ENCODE peak calls at places on chromosomes 6 and 20, in nine cellular contexts. One of them, this sample, is unnamed.

GRCh38 chr6:83086751-83087150 is 19.3 kb downstream of the DOP1A start:
- DNase-seq in heart left ventricle: no peak
- DNase-seq in omental fat pad: no peak
- DNase-seq in NCI-H774: no peak
- DNase-seq in tibial nerve: no peak
- DNase-seq in sigmoid colon: no peak
- DNase-seq in activated CD8-positive, alpha-beta memory T cell treated with anti-CD3 and anti-CD28 coated beads for 4 hours: no peak
- DNase-seq in iris pigment epithelial cell: no peak
- DNase-seq in H9: no peak
- DNase-seq in this sample: no peak

GRCh38 chr6:38477680-38478260 is 162.0 kb downstream of the BTBD9 start:
- DNase-seq in omental fat pad: no peak
- DNase-seq in tibial nerve: no peak
- DNase-seq in activated CD8-positive, alpha-beta memory T cell treated with anti-CD3 and anti-CD28 coated beads for 4 hours: no peak
- DNase-seq in H9: peak
- DNase-seq in heart left ventricle: no peak
- DNase-seq in sigmoid colon: no peak
- DNase-seq in NCI-H774: no peak
- DNase-seq in iris pigment epithelial cell: no peak
- DNase-seq in this sample: no peak

GRCh38 chr6:47484616-47485015 is 7.0 kb downstream of the CD2AP start:
- DNase-seq in tibial nerve: no peak
- DNase-seq in activated CD8-positive, alpha-beta memory T cell treated with anti-CD3 and anti-CD28 coated beads for 4 hours: no peak
- DNase-seq in heart left ventricle: no peak
- DNase-seq in H9: no peak
- DNase-seq in NCI-H774: no peak
- DNase-seq in sigmoid colon: no peak
- DNase-seq in iris pigment epithelial cell: peak
- DNase-seq in omental fat pad: no peak
- DNase-seq in this sample: no peak

GRCh38 chr6:111610548-111611172 is 5.0 kb upstream of the TRAF3IP2 start:
- DNase-seq in sigmoid colon: no peak
- DNase-seq in heart left ventricle: no peak
- DNase-seq in NCI-H774: no peak
- DNase-seq in activated CD8-positive, alpha-beta memory T cell treated with anti-CD3 and anti-CD28 coated beads for 4 hours: no peak
- DNase-seq in omental fat pad: no peak
- DNase-seq in tibial nerve: no peak
- DNase-seq in H9: no peak
- DNase-seq in iris pigment epithelial cell: no peak
- DNase-seq in this sample: no peak

GRCh38 chr20:51497542-51498467 is 44.7 kb downstream of the NFATC2 start:
- DNase-seq in sigmoid colon: no peak
- DNase-seq in NCI-H774: no peak
- DNase-seq in activated CD8-positive, alpha-beta memory T cell treated with anti-CD3 and anti-CD28 coated beads for 4 hours: no peak
- DNase-seq in H9: no peak
- DNase-seq in omental fat pad: no peak
- DNase-seq in heart left ventricle: peak
- DNase-seq in tibial nerve: peak
- DNase-seq in iris pigment epithelial cell: no peak
- DNase-seq in this sample: no peak

GRCh38 chr6:37502703-37503485 is 3.2 kb upstream of the CCDC167 start:
- DNase-seq in H9: no peak
- DNase-seq in heart left ventricle: no peak
- DNase-seq in NCI-H774: peak
- DNase-seq in activated CD8-positive, alpha-beta memory T cell treated with anti-CD3 and anti-CD28 coated beads for 4 hours: no peak
- DNase-seq in omental fat pad: no peak
- DNase-seq in tibial nerve: no peak
- DNase-seq in iris pigment epithelial cell: no peak
- DNase-seq in sigmoid colon: no peak
- DNase-seq in this sample: no peak

GRCh38 chr6:150878347-150879213 is 13.1 kb downstream of the MTHFD1L start:
- DNase-seq in activated CD8-positive, alpha-beta memory T cell treated with anti-CD3 and anti-CD28 coated beads for 4 hours: no peak
- DNase-seq in sigmoid colon: no peak
- DNase-seq in omental fat pad: no peak
- DNase-seq in heart left ventricle: no peak
- DNase-seq in iris pigment epithelial cell: no peak
- DNase-seq in NCI-H774: no peak
- DNase-seq in H9: peak
- DNase-seq in tibial nerve: no peak
- DNase-seq in this sample: no peak

GRCh38 chr20:10428008-10428407 is 6.0 kb downstream of the MKKS start:
- DNase-seq in NCI-H774: no peak
- DNase-seq in iris pigment epithelial cell: no peak
- DNase-seq in omental fat pad: no peak
- DNase-seq in activated CD8-positive, alpha-beta memory T cell treated with anti-CD3 and anti-CD28 coated beads for 4 hours: no peak
- DNase-seq in H9: no peak
- DNase-seq in sigmoid colon: no peak
- DNase-seq in tibial nerve: no peak
- DNase-seq in heart left ventricle: no peak
- DNase-seq in this sample: no peak

GRCh38 chr6:90120327-90120726 is 176.3 kb downstream of the BACH2 start:
- DNase-seq in activated CD8-positive, alpha-beta memory T cell treated with anti-CD3 and anti-CD28 coated beads for 4 hours: no peak
- DNase-seq in tibial nerve: no peak
- DNase-seq in sigmoid colon: no peak
- DNase-seq in NCI-H774: no peak
- DNase-seq in heart left ventricle: no peak
- DNase-seq in iris pigment epithelial cell: no peak
- DNase-seq in H9: no peak
- DNase-seq in omental fat pad: no peak
- DNase-seq in this sample: no peak

GRCh38 chr6:44630125-44631028 is 242.9 kb downstream of the CDC5L start:
- DNase-seq in heart left ventricle: no peak
- DNase-seq in tibial nerve: no peak
- DNase-seq in H9: peak
- DNase-seq in sigmoid colon: no peak
- DNase-seq in omental fat pad: no peak
- DNase-seq in activated CD8-positive, alpha-beta memory T cell treated with anti-CD3 and anti-CD28 coated beads for 4 hours: no peak
- DNase-seq in NCI-H774: peak
- DNase-seq in iris pigment epithelial cell: peak
- DNase-seq in this sample: no peak

GRCh38 chr6:44177691-44178423 is 19.2 kb downstream of the CAPN11 start:
- DNase-seq in H9: no peak
- DNase-seq in heart left ventricle: peak
- DNase-seq in NCI-H774: no peak
- DNase-seq in sigmoid colon: peak
- DNase-seq in omental fat pad: no peak
- DNase-seq in iris pigment epithelial cell: peak
- DNase-seq in activated CD8-positive, alpha-beta memory T cell treated with anti-CD3 and anti-CD28 coated beads for 4 hours: no peak
- DNase-seq in tibial nerve: peak
- DNase-seq in this sample: no peak

GRCh38 chr6:92762414-92763374 is 656.7 kb downstream of the EPHA7 start:
- DNase-seq in tibial nerve: no peak
- DNase-seq in iris pigment epithelial cell: no peak
- DNase-seq in omental fat pad: no peak
- DNase-seq in heart left ventricle: no peak
- DNase-seq in NCI-H774: no peak
- DNase-seq in sigmoid colon: no peak
- DNase-seq in activated CD8-positive, alpha-beta memory T cell treated with anti-CD3 and anti-CD28 coated beads for 4 hours: no peak
- DNase-seq in H9: no peak
- DNase-seq in this sample: no peak

GRCh38 chr20:56637576-56637975 is 8.5 kb downstream of the TFAP2C start:
- DNase-seq in tibial nerve: no peak
- DNase-seq in iris pigment epithelial cell: no peak
- DNase-seq in omental fat pad: no peak
- DNase-seq in activated CD8-positive, alpha-beta memory T cell treated with anti-CD3 and anti-CD28 coated beads for 4 hours: no peak
- DNase-seq in NCI-H774: no peak
- DNase-seq in H9: no peak
- DNase-seq in heart left ventricle: no peak
- DNase-seq in sigmoid colon: no peak
- DNase-seq in this sample: no peak

GRCh38 chr6:135624402-135625297 is 127.1 kb upstream of the AHI1 start:
- DNase-seq in heart left ventricle: no peak
- DNase-seq in H9: no peak
- DNase-seq in activated CD8-positive, alpha-beta memory T cell treated with anti-CD3 and anti-CD28 coated beads for 4 hours: no peak
- DNase-seq in NCI-H774: no peak
- DNase-seq in omental fat pad: no peak
- DNase-seq in iris pigment epithelial cell: peak
- DNase-seq in sigmoid colon: no peak
- DNase-seq in tibial nerve: no peak
- DNase-seq in this sample: no peak

GRCh38 chr6:15956205-15957106 is 172.4 kb upstream of the MYLIP start:
- DNase-seq in H9: no peak
- DNase-seq in omental fat pad: no peak
- DNase-seq in tibial nerve: peak
- DNase-seq in heart left ventricle: no peak
- DNase-seq in activated CD8-positive, alpha-beta memory T cell treated with anti-CD3 and anti-CD28 coated beads for 4 hours: no peak
- DNase-seq in iris pigment epithelial cell: peak
- DNase-seq in NCI-H774: no peak
- DNase-seq in sigmoid colon: no peak
- DNase-seq in this sample: no peak

GRCh38 chr6:104312851-104313250 is 546.9 kb downstream of the HACE1 start:
- DNase-seq in omental fat pad: no peak
- DNase-seq in tibial nerve: no peak
- DNase-seq in iris pigment epithelial cell: peak
- DNase-seq in activated CD8-positive, alpha-beta memory T cell treated with anti-CD3 and anti-CD28 coated beads for 4 hours: no peak
- DNase-seq in sigmoid colon: no peak
- DNase-seq in heart left ventricle: no peak
- DNase-seq in NCI-H774: no peak
- DNase-seq in H9: no peak
- DNase-seq in this sample: no peak

GRCh38 chr20:51536116-51537069 is 6.1 kb downstream of the NFATC2 start:
- DNase-seq in NCI-H774: peak
- DNase-seq in omental fat pad: no peak
- DNase-seq in iris pigment epithelial cell: no peak
- DNase-seq in activated CD8-positive, alpha-beta memory T cell treated with anti-CD3 and anti-CD28 coated beads for 4 hours: no peak
- DNase-seq in sigmoid colon: peak
- DNase-seq in heart left ventricle: no peak
- DNase-seq in tibial nerve: no peak
- DNase-seq in H9: no peak
- DNase-seq in this sample: no peak

GRCh38 chr6:18963439-18963838 is 576.3 kb downstream of the RNF144B start:
- DNase-seq in tibial nerve: no peak
- DNase-seq in sigmoid colon: no peak
- DNase-seq in activated CD8-positive, alpha-beta memory T cell treated with anti-CD3 and anti-CD28 coated beads for 4 hours: no peak
- DNase-seq in H9: no peak
- DNase-seq in NCI-H774: no peak
- DNase-seq in omental fat pad: no peak
- DNase-seq in iris pigment epithelial cell: no peak
- DNase-seq in heart left ventricle: no peak
- DNase-seq in this sample: no peak

GRCh38 chr6:29793796-29794195 is 33.8 kb upstream of the HLA-G start:
- DNase-seq in tibial nerve: no peak
- DNase-seq in sigmoid colon: no peak
- DNase-seq in omental fat pad: no peak
- DNase-seq in heart left ventricle: no peak
- DNase-seq in activated CD8-positive, alpha-beta memory T cell treated with anti-CD3 and anti-CD28 coated beads for 4 hours: no peak
- DNase-seq in H9: no peak
- DNase-seq in NCI-H774: no peak
- DNase-seq in iris pigment epithelial cell: no peak
- DNase-seq in this sample: no peak

GRCh38 chr20:50083034-50083433 is 29.9 kb downstream of the UBE2V1 start:
- DNase-seq in tibial nerve: no peak
- DNase-seq in iris pigment epithelial cell: no peak
- DNase-seq in heart left ventricle: peak
- DNase-seq in H9: no peak
- DNase-seq in omental fat pad: no peak
- DNase-seq in sigmoid colon: no peak
- DNase-seq in activated CD8-positive, alpha-beta memory T cell treated with anti-CD3 and anti-CD28 coated beads for 4 hours: no peak
- DNase-seq in NCI-H774: no peak
- DNase-seq in this sample: no peak

GRCh38 chr6:43699564-43700186 is 12.1 kb upstream of the MRPS18A start:
- DNase-seq in omental fat pad: no peak
- DNase-seq in NCI-H774: peak
- DNase-seq in sigmoid colon: no peak
- DNase-seq in activated CD8-positive, alpha-beta memory T cell treated with anti-CD3 and anti-CD28 coated beads for 4 hours: no peak
- DNase-seq in heart left ventricle: no peak
- DNase-seq in tibial nerve: no peak
- DNase-seq in H9: no peak
- DNase-seq in iris pigment epithelial cell: peak
- DNase-seq in this sample: no peak

GRCh38 chr6:136166815-136167214 is 83.3 kb downstream of the MTFR2 start:
- DNase-seq in tibial nerve: no peak
- DNase-seq in activated CD8-positive, alpha-beta memory T cell treated with anti-CD3 and anti-CD28 coated beads for 4 hours: no peak
- DNase-seq in omental fat pad: no peak
- DNase-seq in iris pigment epithelial cell: no peak
- DNase-seq in sigmoid colon: no peak
- DNase-seq in H9: no peak
- DNase-seq in NCI-H774: no peak
- DNase-seq in heart left ventricle: no peak
- DNase-seq in this sample: no peak

GRCh38 chr6:31658983-31659648 is 1.5 kb downstream of the C6orf47 start:
- DNase-seq in tibial nerve: no peak
- DNase-seq in H9: no peak
- DNase-seq in activated CD8-positive, alpha-beta memory T cell treated with anti-CD3 and anti-CD28 coated beads for 4 hours: no peak
- DNase-seq in iris pigment epithelial cell: no peak
- DNase-seq in omental fat pad: no peak
- DNase-seq in heart left ventricle: no peak
- DNase-seq in NCI-H774: no peak
- DNase-seq in sigmoid colon: no peak
- DNase-seq in this sample: no peak

GRCh38 chr6:45982280-45983036 is 33.2 kb downstream of the CLIC5 start:
- DNase-seq in H9: no peak
- DNase-seq in omental fat pad: no peak
- DNase-seq in tibial nerve: no peak
- DNase-seq in heart left ventricle: no peak
- DNase-seq in NCI-H774: no peak
- DNase-seq in sigmoid colon: no peak
- DNase-seq in iris pigment epithelial cell: no peak
- DNase-seq in activated CD8-positive, alpha-beta memory T cell treated with anti-CD3 and anti-CD28 coated beads for 4 hours: no peak
- DNase-seq in this sample: no peak

GRCh38 chr20:50191065-50191565 is 485 bp downstream of the CEBPB start:
- DNase-seq in H9: no peak
- DNase-seq in activated CD8-positive, alpha-beta memory T cell treated with anti-CD3 and anti-CD28 coated beads for 4 hours: peak
- DNase-seq in heart left ventricle: peak
- DNase-seq in NCI-H774: peak
- DNase-seq in omental fat pad: no peak
- DNase-seq in iris pigment epithelial cell: peak
- DNase-seq in tibial nerve: peak
- DNase-seq in sigmoid colon: no peak
- DNase-seq in this sample: peak

GRCh38 chr6:18260448-18261106 is 3.8 kb downstream of the DEK start:
- DNase-seq in omental fat pad: no peak
- DNase-seq in H9: no peak
- DNase-seq in iris pigment epithelial cell: peak
- DNase-seq in tibial nerve: no peak
- DNase-seq in heart left ventricle: no peak
- DNase-seq in sigmoid colon: no peak
- DNase-seq in activated CD8-positive, alpha-beta memory T cell treated with anti-CD3 and anti-CD28 coated beads for 4 hours: no peak
- DNase-seq in NCI-H774: no peak
- DNase-seq in this sample: no peak

GRCh38 chr6:135493218-135493961 is 4.2 kb downstream of the AHI1 start:
- DNase-seq in iris pigment epithelial cell: peak
- DNase-seq in activated CD8-positive, alpha-beta memory T cell treated with anti-CD3 and anti-CD28 coated beads for 4 hours: no peak
- DNase-seq in heart left ventricle: no peak
- DNase-seq in tibial nerve: no peak
- DNase-seq in NCI-H774: no peak
- DNase-seq in omental fat pad: no peak
- DNase-seq in H9: no peak
- DNase-seq in sigmoid colon: no peak
- DNase-seq in this sample: no peak

GRCh38 chr20:12570371-12570770 is 438.4 kb upstream of the SPTLC3 start:
- DNase-seq in sigmoid colon: no peak
- DNase-seq in iris pigment epithelial cell: peak
- DNase-seq in NCI-H774: peak
- DNase-seq in tibial nerve: no peak
- DNase-seq in H9: peak
- DNase-seq in heart left ventricle: no peak
- DNase-seq in omental fat pad: no peak
- DNase-seq in activated CD8-positive, alpha-beta memory T cell treated with anti-CD3 and anti-CD28 coated beads for 4 hours: no peak
- DNase-seq in this sample: no peak

GRCh38 chr20:6767536-6768227 is at the start of gene BMP2:
- DNase-seq in omental fat pad: no peak
- DNase-seq in iris pigment epithelial cell: peak
- DNase-seq in NCI-H774: peak
- DNase-seq in H9: peak
- DNase-seq in tibial nerve: peak
- DNase-seq in sigmoid colon: peak
- DNase-seq in activated CD8-positive, alpha-beta memory T cell treated with anti-CD3 and anti-CD28 coated beads for 4 hours: no peak
- DNase-seq in heart left ventricle: peak
- DNase-seq in this sample: peak

GRCh38 chr6:155106456-155107107 is 111.5 kb downstream of the TIAM2 start:
- DNase-seq in iris pigment epithelial cell: peak
- DNase-seq in NCI-H774: no peak
- DNase-seq in tibial nerve: no peak
- DNase-seq in heart left ventricle: no peak
- DNase-seq in H9: no peak
- DNase-seq in activated CD8-positive, alpha-beta memory T cell treated with anti-CD3 and anti-CD28 coated beads for 4 hours: no peak
- DNase-seq in sigmoid colon: no peak
- DNase-seq in omental fat pad: no peak
- DNase-seq in this sample: no peak

GRCh38 chr20:62268228-62268900 is 30.0 kb downstream of the OSBPL2 start:
- DNase-seq in iris pigment epithelial cell: no peak
- DNase-seq in heart left ventricle: no peak
- DNase-seq in activated CD8-positive, alpha-beta memory T cell treated with anti-CD3 and anti-CD28 coated beads for 4 hours: no peak
- DNase-seq in sigmoid colon: no peak
- DNase-seq in NCI-H774: no peak
- DNase-seq in tibial nerve: no peak
- DNase-seq in omental fat pad: no peak
- DNase-seq in H9: no peak
- DNase-seq in this sample: no peak